ENCODE peak calls at places on chromosomes 5 and 9, in seven cellular contexts. M, L, X, T, O, W and Q are unnamed samples.

GRCh38 chr5:58891971-58892343 is 309.1 kb downstream of the RAB3C start:
- DNase-seq in M (no peak), L (no peak), X (no peak), T (no peak), O (no peak), W (no peak), Q (no peak)

GRCh38 chr5:179967489-179967888 is 59.8 kb upstream of the TBC1D9B start:
- DNase-seq in M (no peak), L (peak), X (no peak), T (no peak), O (no peak), W (no peak), Q (no peak)

GRCh38 chr9:127912882-127913281 is 4.0 kb downstream of the ST6GALNAC4 start:
- DNase-seq in M (no peak), L (no peak), X (no peak), T (no peak), O (no peak), W (no peak), Q (no peak)

GRCh38 chr9:132885691-132886357 is 7.1 kb downstream of the SPACA9 start:
- DNase-seq in M (peak), L (no peak), X (no peak), T (no peak), O (no peak), W (no peak), Q (no peak)

GRCh38 chr5:97986069-97986468 is 787.4 kb upstream of the RGMB start:
- DNase-seq in M (no peak), L (peak), X (no peak), T (no peak), O (peak), W (no peak), Q (no peak)

GRCh38 chr5:15757103-15757502 is 257.1 kb downstream of the FBXL7 start:
- DNase-seq in M (no peak), L (peak), X (no peak), T (no peak), O (peak), W (no peak), Q (no peak)

GRCh38 chr9:115556432-115556831 is 438.5 kb upstream of the TNC start:
- DNase-seq in M (no peak), L (no peak), X (no peak), T (no peak), O (no peak), W (no peak), Q (no peak)

GRCh38 chr9:114002986-114003740 is 74.9 kb downstream of the AMBP start:
- DNase-seq in M (no peak), L (peak), X (no peak), T (peak), O (no peak), W (peak), Q (no peak)

GRCh38 chr9:115373000-115373709 is 255.2 kb upstream of the TNC start:
- DNase-seq in M (no peak), L (peak), X (no peak), T (peak), O (peak), W (no peak), Q (peak)

GRCh38 chr9:107906074-107906473 is 416.5 kb upstream of the KLF4 start:
- DNase-seq in M (no peak), L (no peak), X (no peak), T (no peak), O (no peak), W (no peak), Q (no peak)